ENCODE peak calls at places on chromosomes 2 and 18, in eight cellular contexts. E, I, V, W, L, Z, K and B are unnamed samples.

GRCh38 chr2:181471783-181472182 is 14.6 kb downstream of the ITGA4 start:
- DNase-seq in L (no peak), I (peak), E (no peak), K (no peak), V (no peak), W (no peak), Z (no peak), B (no peak)

GRCh38 chr18:71252351-71252862 is 963.6 kb downstream of the SOCS6 start:
- DNase-seq in Z (no peak), K (no peak), E (no peak), W (no peak), V (no peak), I (no peak), L (no peak), B (no peak)

GRCh38 chr2:36348721-36349120 is 6.9 kb upstream of the CRIM1 start:
- DNase-seq in W (no peak), V (no peak), Z (no peak), I (no peak), L (no peak), K (peak), E (no peak), B (no peak)

GRCh38 chr2:240368746-240369724 is 66.4 kb upstream of the GPC1 start:
- DNase-seq in W (no peak), Z (no peak), I (no peak), L (no peak), E (no peak), V (no peak), K (no peak), B (no peak)

GRCh38 chr18:58310517-58310916 is 266.5 kb downstream of the NEDD4L start:
- DNase-seq in K (peak), E (no peak), I (no peak), V (no peak), L (peak), Z (peak), W (no peak), B (no peak)

GRCh38 chr2:159783559-159783958 is 14.4 kb downstream of the CD302 start:
- DNase-seq in Z (no peak), V (no peak), E (no peak), L (no peak), K (no peak), I (no peak), W (no peak), B (no peak)

GRCh38 chr18:54257015-54257414 is 12.3 kb upstream of the POLI start:
- DNase-seq in V (no peak), L (no peak), E (no peak), W (no peak), K (peak), Z (no peak), I (no peak), B (no peak)

GRCh38 chr18:43078485-43079092 is 36.9 kb downstream of the RIT2 start:
- DNase-seq in K (no peak), V (peak), Z (no peak), L (no peak), E (peak), I (no peak), W (no peak), B (no peak)

GRCh38 chr2:130762910-130763385 is 7.6 kb downstream of the AMER3 start:
- DNase-seq in V (no peak), L (no peak), I (no peak), Z (peak), E (peak), W (peak), K (no peak), B (no peak)

GRCh38 chr2:160317113-160318099 is 117.3 kb upstream of the ITGB6 start:
- DNase-seq in I (no peak), V (no peak), W (no peak), L (no peak), K (no peak), E (no peak), Z (no peak), B (no peak)

GRCh38 chr18:36770315-36770946 is 58.4 kb downstream of the TPGS2 start:
- DNase-seq in L (no peak), W (no peak), K (no peak), I (no peak), V (no peak), E (no peak), Z (no peak), B (no peak)

GRCh38 chr2:43176449-43176848 is 50.0 kb downstream of the ZFP36L2 start:
- DNase-seq in K (no peak), E (no peak), W (no peak), I (no peak), L (no peak), V (no peak), Z (no peak), B (no peak)

GRCh38 chr2:30847329-30847728 is 40.1 kb upstream of the CAPN13 start:
- DNase-seq in W (no peak), V (no peak), I (peak), Z (no peak), L (no peak), K (no peak), E (no peak), B (no peak)

GRCh38 chr2:25322313-25322712 is 19.4 kb downstream of the DNMT3A start:
- DNase-seq in I (no peak), L (no peak), K (no peak), Z (no peak), W (no peak), V (no peak), E (no peak), B (no peak)

GRCh38 chr18:35178260-35178659 is 62.6 kb upstream of the ZNF397 start:
- DNase-seq in I (peak), K (peak), E (no peak), L (no peak), Z (no peak), V (no peak), W (no peak), B (no peak)

GRCh38 chr18:34444622-34445021 is 219.9 kb upstream of the NOL4 start:
- DNase-seq in V (no peak), I (peak), L (no peak), Z (no peak), K (no peak), E (no peak), W (no peak), B (no peak)

GRCh38 chr2:238702691-238703415 is 145.0 kb upstream of the TWIST2 start:
- DNase-seq in Z (no peak), L (peak), W (no peak), E (no peak), V (no peak), I (no peak), K (no peak), B (no peak)

GRCh38 chr2:18883626-18884456 is 294.5 kb upstream of the NT5C1B start:
- DNase-seq in Z (no peak), K (peak), E (no peak), I (peak), V (peak), L (no peak), W (no peak), B (no peak)

GRCh38 chr2:36951574-36951973 is 14.8 kb downstream of the STRN start:
- DNase-seq in V (no peak), K (peak), Z (no peak), L (no peak), E (no peak), I (peak), W (no peak), B (no peak)

GRCh38 chr2:42614838-42615237 is 46.4 kb downstream of the MTA3 start:
- DNase-seq in I (no peak), L (no peak), Z (no peak), V (no peak), K (peak), E (no peak), W (no peak), B (no peak)

GRCh38 chr18:60506682-60507081 is 134.1 kb upstream of the MC4R start:
- DNase-seq in V (no peak), Z (no peak), K (no peak), I (no peak), L (no peak), W (no peak), E (no peak), B (no peak)

GRCh38 chr18:76274470-76275289 is 220.4 kb downstream of the ZNF516 start:
- DNase-seq in K (no peak), W (no peak), E (peak), I (peak), V (peak), Z (no peak), L (no peak), B (no peak)

GRCh38 chr2:8089596-8089995 is 592.3 kb upstream of the ID2 start:
- DNase-seq in V (no peak), E (no peak), L (no peak), Z (no peak), W (no peak), I (peak), K (peak), B (no peak)

GRCh38 chr18:70464343-70465114 is 175.7 kb downstream of the SOCS6 start:
- DNase-seq in K (peak), W (peak), I (peak), L (peak), Z (peak), V (peak), E (peak), B (peak)

GRCh38 chr2:26740890-26741302 is 23.2 kb upstream of the SLC35F6 start:
- DNase-seq in E (peak), Z (no peak), W (no peak), V (peak), I (no peak), K (no peak), L (no peak), B (peak)

GRCh38 chr2:25981596-25982272 is 563 bp downstream of the KIF3C start:
- DNase-seq in W (no peak), V (no peak), I (no peak), K (no peak), L (no peak), Z (peak), E (peak), B (no peak)

GRCh38 chr18:40469851-40470250 is 1485.2 kb upstream of the PIK3C3 start:
- DNase-seq in K (no peak), W (no peak), I (no peak), Z (no peak), L (no peak), V (no peak), E (no peak), B (no peak)

GRCh38 chr2:26942543-26943295 is 27.7 kb upstream of the MAPRE3 start:
- DNase-seq in K (peak), W (peak), V (peak), I (peak), Z (peak), E (peak), L (peak), B (peak)

GRCh38 chr18:10190564-10190963 is 263.9 kb upstream of the APCDD1 start:
- DNase-seq in V (no peak), K (peak), L (no peak), W (no peak), Z (no peak), E (no peak), I (no peak), B (no peak)

GRCh38 chr2:230640540-230641011 is 72.1 kb upstream of the CAB39 start:
- DNase-seq in K (peak), V (no peak), Z (no peak), W (no peak), L (no peak), E (no peak), I (peak), B (no peak)

GRCh38 chr2:171391532-171391931 is 42.3 kb downstream of the METTL8 start:
- DNase-seq in L (no peak), I (peak), Z (no peak), W (no peak), E (no peak), V (peak), K (no peak), B (no peak)

GRCh38 chr18:79507546-79508480 is 112.1 kb downstream of the NFATC1 start:
- DNase-seq in Z (peak), I (peak), E (no peak), K (peak), L (peak), W (peak), V (no peak), B (no peak)

GRCh38 chr2:196801986-196802385 is 2.5 kb upstream of the GTF3C3 start:
- DNase-seq in I (peak), E (no peak), L (no peak), K (peak), V (no peak), W (no peak), Z (no peak), B (no peak)

GRCh38 chr2:120758181-120759048 is 22.7 kb downstream of the GLI2 start:
- DNase-seq in V (no peak), L (peak), I (no peak), E (peak), K (peak), Z (peak), W (peak), B (no peak)

GRCh38 chr18:79985172-79985571 is 3.2 kb downstream of the TXNL4A start:
- DNase-seq in V (no peak), E (no peak), I (no peak), K (no peak), L (no peak), W (no peak), Z (no peak), B (no peak)

GRCh38 chr2:212548459-212548815 is 9.8 kb upstream of the ERBB4 start:
- DNase-seq in V (no peak), Z (no peak), K (peak), I (peak), L (no peak), E (no peak), W (peak), B (no peak)
- TF ChIP-seq CTCF in V (peak), Z (no peak), K (peak), I (peak), L (no peak), E (peak), W (peak), B (no peak)

GRCh38 chr2:127050803-127051115 is 56.2 kb downstream of the BIN1 start:
- DNase-seq in W (peak), Z (peak), V (no peak), E (no peak), I (no peak), K (no peak), L (no peak), B (no peak)

GRCh38 chr2:127049927-127050802 is 56.8 kb downstream of the BIN1 start:
- DNase-seq in Z (peak), E (peak), V (peak), W (peak), I (peak), K (peak), L (peak), B (peak)

GRCh38 chr2:127052068-127052770 is 54.7 kb downstream of the BIN1 start:
- DNase-seq in V (peak), W (no peak), I (no peak), L (no peak), Z (peak), E (no peak), K (no peak), B (no peak)

GRCh38 chr2:127051780-127052067 is 55.2 kb downstream of the BIN1 start:
- DNase-seq in Z (no peak), K (no peak), L (no peak), V (no peak), I (no peak), E (no peak), W (no peak), B (no peak)

GRCh38 chr2:127051116-127051779 is 55.7 kb downstream of the BIN1 start:
- DNase-seq in V (peak), E (no peak), K (no peak), I (no peak), Z (peak), W (peak), L (no peak), B (no peak)
- TF ChIP-seq CTCF in V (peak), E (peak), K (no peak), I (peak), Z (no peak), W (no peak), L (no peak), B (no peak)

DNA sequence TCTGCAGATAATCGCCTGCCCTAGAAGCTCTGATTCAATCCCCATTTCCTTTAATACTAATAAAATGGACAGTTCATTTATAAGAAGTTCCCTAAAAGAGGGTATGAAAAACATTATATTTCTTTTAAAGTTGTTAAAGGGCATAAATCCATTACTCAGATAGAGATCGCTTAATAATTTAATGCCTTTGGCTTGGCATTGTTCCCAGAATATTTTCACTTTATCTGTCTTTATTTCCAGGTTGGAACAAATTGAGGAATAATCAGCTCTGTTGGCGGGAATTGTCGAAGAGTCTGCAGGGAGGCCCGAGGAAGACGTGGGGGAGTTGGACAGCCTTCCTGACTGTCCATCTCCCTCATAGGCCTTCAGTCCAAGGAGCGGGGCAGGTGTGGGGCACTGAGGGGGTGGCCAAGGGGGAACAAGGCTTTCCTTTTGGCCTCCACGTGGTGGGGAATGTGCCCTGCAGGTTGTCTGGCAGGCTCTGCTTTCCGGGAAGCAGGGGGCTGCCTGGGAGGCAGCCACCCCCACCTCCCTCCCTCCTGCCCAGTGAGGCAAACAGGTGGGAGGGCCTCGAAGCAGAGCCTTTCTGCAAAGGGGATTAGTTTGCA is 179.6 kb downstream of the ZBTB7C start:
- DNase-seq in E (no peak), Z (peak), V (peak), K (no peak), L (no peak), I (no peak), W (no peak), B (no peak)
- TF ChIP-seq CTCF in E (peak), Z (no peak), V (peak), K (no peak), L (no peak), I (no peak), W (no peak), B (no peak)

DNA sequence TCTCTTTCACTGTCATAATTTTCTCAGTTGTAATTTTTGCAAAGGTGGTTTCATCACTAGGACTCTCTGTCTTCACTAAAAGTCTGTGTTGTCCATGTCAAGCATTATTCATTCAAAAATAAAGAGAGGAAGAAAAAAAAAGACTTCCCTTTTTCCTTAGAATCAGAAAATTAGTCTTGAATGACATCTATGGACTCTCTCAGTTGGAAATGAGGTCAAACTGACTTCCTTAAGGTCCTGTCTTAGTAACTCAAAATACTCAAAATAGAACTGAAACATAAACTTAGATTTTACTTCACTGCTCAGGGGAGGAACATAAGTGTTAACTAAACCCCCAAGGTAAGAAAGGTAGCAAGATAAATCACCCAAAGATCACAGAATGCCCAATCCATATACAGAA is 2.2 kb upstream of the ZNF407 start:
- DNase-seq in E (no peak), L (no peak), Z (no peak), I (no peak), K (no peak), V (no peak), W (no peak), B (no peak)
- TF ChIP-seq CTCF in E (no peak), L (no peak), Z (no peak), I (no peak), K (no peak), V (no peak), W (no peak), B (no peak)

GRCh38 chr2:63843093-63843492 is 1.4 kb downstream of the UGP2 start:
- DNase-seq in E (no peak), W (no peak), L (no peak), Z (no peak), K (peak), I (no peak), V (no peak), B (no peak)

GRCh38 chr2:63840081-63840784 is 1.5 kb upstream of the UGP2 start:
- DNase-seq in I (peak), V (no peak), Z (peak), W (peak), L (peak), E (no peak), K (no peak), B (no peak)

GRCh38 chr2:63842149-63843061 is 709 bp downstream of the UGP2 start:
- DNase-seq in Z (peak), L (peak), I (peak), W (peak), E (no peak), V (no peak), K (peak), B (no peak)

GRCh38 chr2:63840785-63841253 is 877 bp upstream of the UGP2 start:
- DNase-seq in V (peak), L (peak), E (peak), W (peak), K (peak), I (peak), Z (peak), B (peak)

DNA sequence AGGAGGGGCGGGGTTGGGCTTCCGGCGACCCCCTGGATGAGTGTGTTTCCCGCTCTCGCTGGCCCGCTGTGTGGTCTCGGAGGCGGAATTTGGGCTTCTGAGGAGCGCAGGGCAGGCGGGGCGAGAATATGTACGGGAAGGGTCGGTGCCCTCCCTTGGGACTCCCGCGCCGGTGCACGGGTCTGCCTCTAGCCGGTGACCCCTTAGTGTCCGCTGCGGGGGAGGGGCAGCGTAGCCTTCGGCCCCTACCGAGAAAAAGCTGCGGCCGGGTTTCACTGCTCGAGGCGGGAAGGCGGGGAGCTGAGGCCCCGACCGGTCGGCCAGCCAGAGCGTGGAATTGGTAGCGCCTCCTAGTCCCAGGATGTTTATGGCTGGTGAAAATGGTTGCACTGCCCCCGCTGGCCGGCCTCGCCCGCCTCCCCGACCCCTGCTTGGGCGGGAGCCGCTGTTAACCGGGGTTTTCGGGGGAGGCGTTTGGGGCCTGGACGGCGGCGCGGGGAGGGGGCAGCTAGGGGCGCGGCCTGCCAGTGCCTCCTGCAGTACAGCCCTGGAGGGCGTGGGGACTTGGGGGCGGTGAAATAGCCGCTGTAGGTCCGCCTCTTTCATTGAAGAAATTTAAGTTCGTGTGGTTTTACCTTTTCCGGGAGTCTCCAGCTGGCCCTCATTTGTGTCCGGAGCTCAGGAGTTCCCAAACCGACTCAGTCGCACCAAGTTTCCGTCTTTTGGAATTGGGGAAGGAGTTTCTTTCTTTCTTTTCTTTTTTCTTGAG is at the start of gene UGP2:
- DNase-seq in Z (peak), K (peak), L (peak), E (peak), I (peak), V (peak), W (peak), B (peak)
- TF ChIP-seq CTCF in Z (no peak), K (no peak), L (no peak), E (peak), I (peak), V (peak), W (no peak), B (no peak)

GRCh38 chr2:212494413-212495020 is 44.1 kb downstream of the ERBB4 start:
- DNase-seq in V (no peak), Z (no peak), E (no peak), L (no peak), K (no peak), I (no peak), W (no peak), B (no peak)
- TF ChIP-seq CTCF in V (no peak), Z (no peak), E (no peak), L (no peak), K (no peak), I (no peak), W (no peak), B (no peak)

GRCh38 chr2:112960230-112960825 is 17.5 kb upstream of the IL36G start:
- DNase-seq in V (no peak), K (no peak), I (peak), L (no peak), Z (no peak), W (no peak), E (peak), B (no peak)
- TF ChIP-seq CTCF in V (peak), K (no peak), I (peak), L (no peak), Z (no peak), W (no peak), E (peak), B (no peak)

DNA sequence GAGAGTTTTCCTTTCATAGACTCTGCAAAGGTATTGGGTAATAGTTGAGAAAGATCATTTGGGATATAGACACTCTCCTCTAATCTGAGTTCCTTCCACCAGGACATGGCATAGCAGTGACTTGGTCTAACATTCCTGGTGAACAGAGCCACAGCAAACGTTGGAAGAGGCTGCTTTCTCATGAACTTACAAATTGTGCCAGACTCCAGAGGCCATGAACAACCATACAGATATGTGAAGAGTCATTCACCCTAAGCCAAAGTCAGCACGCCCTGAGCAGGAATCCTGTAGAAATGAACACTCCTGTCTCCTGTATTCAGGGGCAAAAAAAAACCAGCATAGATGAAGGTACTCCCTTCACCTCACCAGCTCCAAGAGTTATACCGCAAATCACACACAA is 152.8 kb downstream of the TMEM18 start:
- DNase-seq in L (no peak), E (no peak), K (peak), Z (no peak), V (no peak), W (no peak), I (peak), B (no peak)
- TF ChIP-seq CTCF in L (no peak), E (no peak), K (no peak), Z (no peak), V (no peak), W (no peak), I (no peak), B (no peak)